ENCODE peak calls at places on chromosomes 3 and 15, in nine cellular contexts. A is GM23338; I is adrenal gland; O is K562; L is psoas muscle; F is heart left ventricle; X is fibroblast of lung; H is CD8-positive, alpha-beta T cell; W is ovary. S is an unnamed sample.
A peak's percentile ranks its signal among the peaks of the same experiment; 100 is the strongest.

GRCh38 chr3:135655328-135655727 is 310.2 kb upstream of the PPP2R3A start:
- DNase-seq in X (no peak), A (peak; percentile 5), F (no peak), I (no peak), L (no peak), W (no peak), O (no peak), H (no peak), S (no peak)

GRCh38 chr3:20323307-20323927 is 137.4 kb upstream of the SGO1 start:
- DNase-seq in H (no peak), F (no peak), W (no peak), X (no peak), I (no peak), A (no peak), O (no peak), L (no peak), S (no peak)

GRCh38 chr3:24683511-24684384 is 189.1 kb upstream of the THRB start:
- DNase-seq in H (no peak), L (no peak), A (peak; percentile 72), O (peak; percentile 27), F (no peak), X (peak; percentile 90), I (peak; percentile 20), W (no peak), S (no peak)

GRCh38 chr3:5014431-5014830 is 35.2 kb downstream of the BHLHE40 start:
- DNase-seq in L (no peak), H (no peak), W (no peak), F (no peak), A (no peak), I (no peak), O (no peak), X (no peak), S (no peak)

GRCh38 chr3:64687781-64688515 is at the start of gene ADAMTS9:
- DNase-seq in A (peak; percentile 78), H (no peak), L (peak; percentile 86), X (peak; percentile 87), F (peak; percentile 87), W (peak; percentile 81), O (peak; percentile 5), I (peak; percentile 88), S (peak; percentile 73)

GRCh38 chr15:66742286-66742685 is 40.2 kb downstream of the SMAD6 start:
- DNase-seq in H (no peak), W (peak; percentile 23), O (no peak), I (no peak), L (no peak), X (no peak), A (no peak), F (no peak), S (no peak)

GRCh38 chr15:32888221-32888761 is 170.5 kb downstream of the GREM1 start:
- DNase-seq in F (no peak), O (no peak), L (no peak), A (no peak), X (no peak), W (no peak), H (no peak), I (no peak), S (no peak)

GRCh38 chr3:38219609-38220197 is 45.9 kb upstream of the SLC22A13 start:
- DNase-seq in A (no peak), O (no peak), F (no peak), H (no peak), W (no peak), L (no peak), X (no peak), I (no peak), S (no peak)

GRCh38 chr3:119314821-119315220 is 20.6 kb downstream of the ARHGAP31 start:
- DNase-seq in O (no peak), H (no peak), X (no peak), L (no peak), A (no peak), I (no peak), W (no peak), F (no peak), S (no peak)

GRCh38 chr15:50003786-50004334 is 115.2 kb downstream of the ATP8B4 start:
- DNase-seq in F (peak; percentile 83), A (peak; percentile 95), H (peak; percentile 33), I (peak; percentile 74), O (peak; percentile 81), L (peak; percentile 88), W (peak; percentile 90), X (peak; percentile 95), S (peak; percentile 68)
- H3K27ac ChIP-seq in F (peak overlapping the region; percentile 44), A (no peak overlapping the region), H (no peak overlapping the region), I (no peak overlapping the region), O (no peak overlapping the region), L (no peak overlapping the region), W (no peak overlapping the region), X (peak overlapping the region; percentile 11), S (no peak overlapping the region)

GRCh38 chr3:186110975-186111974 is 2.4 kb upstream of the ETV5 start:
- DNase-seq in W (no peak), X (no peak), A (no peak), O (no peak), I (no peak), F (no peak), H (no peak), L (no peak), S (no peak)
- H3K4me3 ChIP-seq in W (no peak overlapping the region), X (no peak overlapping the region), A (no peak overlapping the region), O (no peak overlapping the region), I (no peak overlapping the region), F (no peak overlapping the region), H (no peak overlapping the region), L (no peak overlapping the region), S (no peak overlapping the region)

DNA sequence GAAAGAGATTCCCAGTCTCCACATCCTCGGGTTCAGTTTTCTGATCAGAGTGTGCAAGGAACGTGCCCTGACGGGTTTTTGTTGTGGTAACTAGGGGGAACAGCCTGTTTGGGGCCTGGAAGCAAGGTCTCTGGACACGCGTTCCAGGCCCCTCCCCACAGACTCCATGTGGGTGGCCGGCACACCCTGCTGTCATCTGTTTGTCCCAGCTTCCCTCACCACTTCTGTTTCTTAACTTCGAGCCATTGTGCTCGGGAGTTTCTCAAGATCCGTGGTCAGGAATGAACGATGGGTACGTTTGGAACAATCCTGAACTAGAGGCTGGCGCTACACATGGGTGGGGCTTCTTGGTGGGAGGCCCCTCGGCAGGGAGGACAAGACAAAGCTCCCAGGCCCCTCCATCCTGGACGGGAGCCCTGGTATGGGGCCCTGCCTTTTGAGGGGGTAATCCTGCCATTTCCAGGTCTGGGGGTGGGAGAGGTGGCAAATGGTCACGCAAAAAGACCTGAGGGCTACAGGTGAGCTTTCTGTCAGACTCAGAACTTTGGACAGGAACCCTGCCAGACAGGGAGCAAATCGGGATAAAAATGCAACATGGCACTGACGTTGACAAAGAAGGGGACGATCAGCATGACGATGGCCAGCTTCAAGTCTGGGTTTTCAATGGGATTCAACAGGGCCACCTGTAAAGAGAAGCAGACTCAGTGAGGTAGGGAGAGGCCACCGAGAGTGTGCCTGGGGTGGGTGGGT is 8.5 kb upstream of the MUSTN1 start:
- DNase-seq in W (no peak), F (no peak), H (no peak), I (no peak), X (no peak), L (peak; percentile 70), A (no peak), O (no peak), S (peak; percentile 28)
- H3K4me1 ChIP-seq in W (no peaks in the 10 kb centered on the region), F (peaks cover 20% of the 10 kb centered on the region), H (peaks cover 12% of the 10 kb centered on the region), I (peaks cover 5% of the 10 kb centered on the region), X (peaks cover 3% of the 10 kb centered on the region), L (peaks cover 96% of the 10 kb centered on the region), A (peaks cover 4% of the 10 kb centered on the region), O (no peaks in the 10 kb centered on the region), S (peaks cover 11% of the 10 kb centered on the region)

GRCh38 chr3:185965496-185965895 is 27.7 kb upstream of the TRA2B start:
- DNase-seq in H (no peak), X (no peak), O (no peak), L (no peak), F (no peak), I (no peak), A (no peak), W (no peak), S (no peak)

GRCh38 chr3:185959609-185960517 is 22.0 kb upstream of the TRA2B start:
- DNase-seq in W (no peak), O (peak; percentile 39), I (peak; percentile 67), H (no peak), X (peak; percentile 92), A (no peak), F (no peak), L (no peak), S (no peak)

GRCh38 chr3:185961675-185962232 is 23.9 kb upstream of the TRA2B start:
- DNase-seq in I (no peak), H (no peak), W (no peak), A (no peak), O (no peak), X (no peak), L (no peak), F (no peak), S (no peak)

GRCh38 chr3:185958626-185959025 is 20.8 kb upstream of the TRA2B start:
- DNase-seq in X (no peak), W (no peak), I (no peak), A (no peak), F (no peak), O (no peak), L (no peak), H (no peak), S (no peak)

DNA sequence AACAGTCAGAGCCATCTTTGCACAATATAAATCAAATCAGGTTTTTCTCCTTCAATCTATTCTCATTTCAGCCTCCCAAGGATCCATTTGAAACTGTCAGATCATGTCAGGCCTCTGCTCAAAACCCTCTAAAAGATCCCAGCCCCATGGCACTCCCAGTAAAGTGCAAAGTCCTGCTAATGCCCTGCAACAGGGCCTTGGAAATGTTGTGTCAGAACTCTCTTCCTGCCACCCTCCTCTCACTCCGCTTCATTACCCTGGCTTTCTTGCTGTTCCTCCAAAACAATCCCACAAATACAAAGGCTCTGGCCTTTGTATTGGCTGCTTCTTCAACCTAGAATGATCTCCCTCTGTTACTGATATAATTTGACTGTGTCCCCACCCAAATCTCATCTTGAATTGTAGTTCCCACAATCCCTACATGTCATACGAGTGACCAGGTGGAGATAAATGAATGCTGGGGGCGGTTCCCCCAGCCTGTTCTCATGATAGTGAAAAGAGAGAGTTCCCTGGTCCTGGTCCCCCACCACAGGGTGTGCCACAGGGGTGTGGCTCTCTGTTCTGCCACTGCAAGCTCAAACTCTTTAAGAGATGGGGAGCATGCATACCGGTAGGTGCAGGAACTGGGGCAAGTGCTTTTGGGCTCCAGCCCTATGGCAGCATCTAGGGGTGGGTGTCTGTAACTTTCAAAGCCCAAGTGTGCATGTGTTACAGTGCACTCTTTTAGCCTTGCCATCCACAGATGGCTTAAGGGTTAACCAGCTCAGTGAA is 22.9 kb upstream of the TRA2B start:
- DNase-seq in X (no peak), W (no peak), F (no peak), A (no peak), L (no peak), I (peak; percentile 30), H (no peak), O (no peak), S (no peak)
- H3K27ac ChIP-seq in X (no peak overlapping the region), W (no peak overlapping the region), F (peak overlapping the region; percentile 37), A (no peak overlapping the region), L (peak overlapping the region; percentile 79), I (peak overlapping the region; percentile 25), H (no peak overlapping the region), O (peak overlapping the region; percentile 57), S (peak overlapping the region; percentile 94)

DNA sequence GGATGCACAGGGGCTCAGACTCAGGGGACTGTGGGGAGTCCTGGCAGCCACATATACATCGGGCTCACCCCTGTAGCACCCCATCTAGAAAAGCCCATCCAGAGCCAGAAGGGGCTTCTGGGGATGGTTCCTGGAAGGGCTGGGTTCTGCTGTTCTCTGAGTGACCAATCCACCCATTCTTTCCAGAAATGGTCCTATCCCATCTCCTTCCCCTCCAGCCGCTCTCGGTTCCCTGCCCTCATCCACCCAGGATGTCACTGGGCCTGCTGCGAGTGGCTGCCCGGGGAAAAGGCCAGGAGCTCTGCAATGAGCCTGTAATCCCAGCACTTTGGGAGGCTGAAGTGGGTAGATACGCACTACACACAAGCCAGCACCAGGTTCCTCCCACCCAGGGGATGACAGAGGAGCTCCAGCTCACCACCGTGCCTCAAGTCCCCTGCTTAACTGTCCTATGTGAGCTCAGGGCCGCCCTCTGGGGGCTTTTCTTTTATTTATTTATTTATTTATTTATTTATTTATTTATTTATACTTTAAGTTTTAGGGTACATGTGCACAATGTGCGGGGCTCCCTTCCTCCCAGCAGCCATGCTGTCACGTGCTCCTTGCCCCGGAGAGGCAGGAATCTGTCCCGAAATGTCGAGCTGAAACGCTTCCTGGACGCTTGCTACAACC is 13.6 kb upstream of the CSK start:
- DNase-seq in H (no peak), A (peak; percentile 42), I (no peak), O (no peak), W (no peak), L (no peak), F (no peak), X (no peak), S (no peak)
- H3K4me3 ChIP-seq in H (no peak overlapping the region), A (peak overlapping the region; percentile 34), I (no peak overlapping the region), O (no peak overlapping the region), W (no peak overlapping the region), L (no peak overlapping the region), F (no peak overlapping the region), X (no peak overlapping the region), S (no peak overlapping the region)

S was measured in SJSA1.